ENCODE peak calls at places on chromosomes 12 and 14, in eight cellular contexts. One of them, this sample, is unnamed.

GRCh38 chr14:95183532-95184412 is 26.4 kb upstream of the DICER1 start:
- DNase-seq in stimulated activated CD4-positive, alpha-beta T cell treated with anti-CD3 and anti-CD28 coated beads, Interleukin-4, amount 100 ng/mL, for 48 hours: no peak
- DNase-seq in frontal cortex: no peak
- DNase-seq in stimulated activated CD8-positive, alpha-beta memory T cell treated with anti-CD3 and anti-CD28 coated beads, Interleukin-4, amount 100 ng/mL, for 1 hour: no peak
- DNase-seq in lower leg skin: no peak
- DNase-seq in effector CD4-positive, alpha-beta T cell: no peak
- DNase-seq in CD8-positive, alpha-beta T cell: no peak
- DNase-seq in NCI-H1930: no peak
- DNase-seq in this sample: no peak

GRCh38 chr12:62803756-62804155 is 131.2 kb downstream of the PPM1H start:
- DNase-seq in stimulated activated CD4-positive, alpha-beta T cell treated with anti-CD3 and anti-CD28 coated beads, Interleukin-4, amount 100 ng/mL, for 48 hours: no peak
- DNase-seq in frontal cortex: no peak
- DNase-seq in stimulated activated CD8-positive, alpha-beta memory T cell treated with anti-CD3 and anti-CD28 coated beads, Interleukin-4, amount 100 ng/mL, for 1 hour: no peak
- DNase-seq in lower leg skin: no peak
- DNase-seq in effector CD4-positive, alpha-beta T cell: no peak
- DNase-seq in CD8-positive, alpha-beta T cell: no peak
- DNase-seq in NCI-H1930: no peak
- DNase-seq in this sample: no peak

GRCh38 chr14:70188292-70188607 is 501 bp downstream of the SLC8A3 start:
- DNase-seq in stimulated activated CD4-positive, alpha-beta T cell treated with anti-CD3 and anti-CD28 coated beads, Interleukin-4, amount 100 ng/mL, for 48 hours: no peak
- DNase-seq in frontal cortex: peak
- DNase-seq in stimulated activated CD8-positive, alpha-beta memory T cell treated with anti-CD3 and anti-CD28 coated beads, Interleukin-4, amount 100 ng/mL, for 1 hour: no peak
- DNase-seq in lower leg skin: no peak
- DNase-seq in effector CD4-positive, alpha-beta T cell: no peak
- DNase-seq in CD8-positive, alpha-beta T cell: no peak
- DNase-seq in NCI-H1930: no peak
- DNase-seq in this sample: no peak

GRCh38 chr14:96362071-96362964 is 823 bp downstream of the ATG2B start:
- DNase-seq in stimulated activated CD4-positive, alpha-beta T cell treated with anti-CD3 and anti-CD28 coated beads, Interleukin-4, amount 100 ng/mL, for 48 hours: peak
- DNase-seq in frontal cortex: no peak
- DNase-seq in stimulated activated CD8-positive, alpha-beta memory T cell treated with anti-CD3 and anti-CD28 coated beads, Interleukin-4, amount 100 ng/mL, for 1 hour: peak
- DNase-seq in lower leg skin: no peak
- DNase-seq in effector CD4-positive, alpha-beta T cell: peak
- DNase-seq in CD8-positive, alpha-beta T cell: peak
- DNase-seq in NCI-H1930: no peak
- DNase-seq in this sample: peak

GRCh38 chr12:262817-263216 is at the start of gene SLC6A13:
- DNase-seq in stimulated activated CD4-positive, alpha-beta T cell treated with anti-CD3 and anti-CD28 coated beads, Interleukin-4, amount 100 ng/mL, for 48 hours: no peak
- DNase-seq in frontal cortex: no peak
- DNase-seq in stimulated activated CD8-positive, alpha-beta memory T cell treated with anti-CD3 and anti-CD28 coated beads, Interleukin-4, amount 100 ng/mL, for 1 hour: no peak
- DNase-seq in lower leg skin: no peak
- DNase-seq in effector CD4-positive, alpha-beta T cell: no peak
- DNase-seq in CD8-positive, alpha-beta T cell: no peak
- DNase-seq in NCI-H1930: no peak
- DNase-seq in this sample: no peak

GRCh38 chr14:73227812-73228781 is 9.2 kb upstream of the PAPLN start:
- DNase-seq in stimulated activated CD4-positive, alpha-beta T cell treated with anti-CD3 and anti-CD28 coated beads, Interleukin-4, amount 100 ng/mL, for 48 hours: no peak
- DNase-seq in frontal cortex: no peak
- DNase-seq in stimulated activated CD8-positive, alpha-beta memory T cell treated with anti-CD3 and anti-CD28 coated beads, Interleukin-4, amount 100 ng/mL, for 1 hour: no peak
- DNase-seq in lower leg skin: peak
- DNase-seq in effector CD4-positive, alpha-beta T cell: no peak
- DNase-seq in CD8-positive, alpha-beta T cell: no peak
- DNase-seq in NCI-H1930: no peak
- DNase-seq in this sample: no peak

GRCh38 chr12:117936722-117937484 is 31.9 kb downstream of the KSR2 start:
- DNase-seq in stimulated activated CD4-positive, alpha-beta T cell treated with anti-CD3 and anti-CD28 coated beads, Interleukin-4, amount 100 ng/mL, for 48 hours: no peak
- DNase-seq in frontal cortex: no peak
- DNase-seq in stimulated activated CD8-positive, alpha-beta memory T cell treated with anti-CD3 and anti-CD28 coated beads, Interleukin-4, amount 100 ng/mL, for 1 hour: no peak
- DNase-seq in lower leg skin: peak
- DNase-seq in effector CD4-positive, alpha-beta T cell: no peak
- DNase-seq in CD8-positive, alpha-beta T cell: no peak
- DNase-seq in NCI-H1930: no peak
- DNase-seq in this sample: no peak

GRCh38 chr14:86038401-86038985 is 508.5 kb downstream of the FLRT2 start:
- DNase-seq in stimulated activated CD4-positive, alpha-beta T cell treated with anti-CD3 and anti-CD28 coated beads, Interleukin-4, amount 100 ng/mL, for 48 hours: peak
- DNase-seq in frontal cortex: peak
- DNase-seq in stimulated activated CD8-positive, alpha-beta memory T cell treated with anti-CD3 and anti-CD28 coated beads, Interleukin-4, amount 100 ng/mL, for 1 hour: peak
- DNase-seq in lower leg skin: peak
- DNase-seq in effector CD4-positive, alpha-beta T cell: no peak
- DNase-seq in CD8-positive, alpha-beta T cell: peak
- DNase-seq in NCI-H1930: no peak
- DNase-seq in this sample: peak

GRCh38 chr12:46675736-46676135 is 150.1 kb downstream of the SLC38A4 start:
- DNase-seq in stimulated activated CD4-positive, alpha-beta T cell treated with anti-CD3 and anti-CD28 coated beads, Interleukin-4, amount 100 ng/mL, for 48 hours: no peak
- DNase-seq in frontal cortex: peak
- DNase-seq in stimulated activated CD8-positive, alpha-beta memory T cell treated with anti-CD3 and anti-CD28 coated beads, Interleukin-4, amount 100 ng/mL, for 1 hour: no peak
- DNase-seq in lower leg skin: peak
- DNase-seq in effector CD4-positive, alpha-beta T cell: no peak
- DNase-seq in CD8-positive, alpha-beta T cell: no peak
- DNase-seq in NCI-H1930: no peak
- DNase-seq in this sample: no peak

GRCh38 chr14:101187816-101188570 is 284.5 kb upstream of the RTL1 start:
- DNase-seq in stimulated activated CD4-positive, alpha-beta T cell treated with anti-CD3 and anti-CD28 coated beads, Interleukin-4, amount 100 ng/mL, for 48 hours: no peak
- DNase-seq in frontal cortex: no peak
- DNase-seq in stimulated activated CD8-positive, alpha-beta memory T cell treated with anti-CD3 and anti-CD28 coated beads, Interleukin-4, amount 100 ng/mL, for 1 hour: no peak
- DNase-seq in lower leg skin: peak
- DNase-seq in effector CD4-positive, alpha-beta T cell: no peak
- DNase-seq in CD8-positive, alpha-beta T cell: no peak
- DNase-seq in NCI-H1930: no peak
- DNase-seq in this sample: no peak

GRCh38 chr14:70955543-70956480 is 48.6 kb downstream of the PCNX1 start:
- DNase-seq in stimulated activated CD4-positive, alpha-beta T cell treated with anti-CD3 and anti-CD28 coated beads, Interleukin-4, amount 100 ng/mL, for 48 hours: no peak
- DNase-seq in frontal cortex: no peak
- DNase-seq in stimulated activated CD8-positive, alpha-beta memory T cell treated with anti-CD3 and anti-CD28 coated beads, Interleukin-4, amount 100 ng/mL, for 1 hour: peak
- DNase-seq in lower leg skin: no peak
- DNase-seq in effector CD4-positive, alpha-beta T cell: peak
- DNase-seq in CD8-positive, alpha-beta T cell: peak
- DNase-seq in NCI-H1930: no peak
- DNase-seq in this sample: no peak

GRCh38 chr14:32047791-32048190 is 29.3 kb upstream of the ARHGAP5 start:
- DNase-seq in stimulated activated CD4-positive, alpha-beta T cell treated with anti-CD3 and anti-CD28 coated beads, Interleukin-4, amount 100 ng/mL, for 48 hours: no peak
- DNase-seq in frontal cortex: no peak
- DNase-seq in stimulated activated CD8-positive, alpha-beta memory T cell treated with anti-CD3 and anti-CD28 coated beads, Interleukin-4, amount 100 ng/mL, for 1 hour: no peak
- DNase-seq in lower leg skin: no peak
- DNase-seq in effector CD4-positive, alpha-beta T cell: no peak
- DNase-seq in CD8-positive, alpha-beta T cell: no peak
- DNase-seq in NCI-H1930: no peak
- DNase-seq in this sample: no peak

GRCh38 chr14:103123128-103123633 is at the start of gene TNFAIP2:
- DNase-seq in stimulated activated CD4-positive, alpha-beta T cell treated with anti-CD3 and anti-CD28 coated beads, Interleukin-4, amount 100 ng/mL, for 48 hours: no peak
- DNase-seq in frontal cortex: no peak
- DNase-seq in stimulated activated CD8-positive, alpha-beta memory T cell treated with anti-CD3 and anti-CD28 coated beads, Interleukin-4, amount 100 ng/mL, for 1 hour: no peak
- DNase-seq in lower leg skin: peak
- DNase-seq in effector CD4-positive, alpha-beta T cell: no peak
- DNase-seq in CD8-positive, alpha-beta T cell: no peak
- DNase-seq in NCI-H1930: no peak
- DNase-seq in this sample: no peak

GRCh38 chr12:13099910-13100609 is 3.4 kb downstream of the GSG1 start:
- DNase-seq in stimulated activated CD4-positive, alpha-beta T cell treated with anti-CD3 and anti-CD28 coated beads, Interleukin-4, amount 100 ng/mL, for 48 hours: no peak
- DNase-seq in frontal cortex: no peak
- DNase-seq in stimulated activated CD8-positive, alpha-beta memory T cell treated with anti-CD3 and anti-CD28 coated beads, Interleukin-4, amount 100 ng/mL, for 1 hour: no peak
- DNase-seq in lower leg skin: no peak
- DNase-seq in effector CD4-positive, alpha-beta T cell: no peak
- DNase-seq in CD8-positive, alpha-beta T cell: no peak
- DNase-seq in NCI-H1930: no peak
- DNase-seq in this sample: no peak

GRCh38 chr12:119154435-119154818 is 24.3 kb upstream of the HSPB8 start:
- DNase-seq in stimulated activated CD4-positive, alpha-beta T cell treated with anti-CD3 and anti-CD28 coated beads, Interleukin-4, amount 100 ng/mL, for 48 hours: no peak
- DNase-seq in frontal cortex: no peak
- DNase-seq in stimulated activated CD8-positive, alpha-beta memory T cell treated with anti-CD3 and anti-CD28 coated beads, Interleukin-4, amount 100 ng/mL, for 1 hour: no peak
- DNase-seq in lower leg skin: no peak
- DNase-seq in effector CD4-positive, alpha-beta T cell: no peak
- DNase-seq in CD8-positive, alpha-beta T cell: no peak
- DNase-seq in NCI-H1930: no peak
- DNase-seq in this sample: no peak

GRCh38 chr12:726281-727140 is 25.9 kb upstream of the WNK1 start:
- DNase-seq in stimulated activated CD4-positive, alpha-beta T cell treated with anti-CD3 and anti-CD28 coated beads, Interleukin-4, amount 100 ng/mL, for 48 hours: no peak
- DNase-seq in frontal cortex: no peak
- DNase-seq in stimulated activated CD8-positive, alpha-beta memory T cell treated with anti-CD3 and anti-CD28 coated beads, Interleukin-4, amount 100 ng/mL, for 1 hour: no peak
- DNase-seq in lower leg skin: no peak
- DNase-seq in effector CD4-positive, alpha-beta T cell: no peak
- DNase-seq in CD8-positive, alpha-beta T cell: peak
- DNase-seq in NCI-H1930: no peak
- DNase-seq in this sample: no peak

GRCh38 chr14:92973798-92974372 is 50.9 kb downstream of the CHGA start:
- DNase-seq in stimulated activated CD4-positive, alpha-beta T cell treated with anti-CD3 and anti-CD28 coated beads, Interleukin-4, amount 100 ng/mL, for 48 hours: no peak
- DNase-seq in frontal cortex: no peak
- DNase-seq in stimulated activated CD8-positive, alpha-beta memory T cell treated with anti-CD3 and anti-CD28 coated beads, Interleukin-4, amount 100 ng/mL, for 1 hour: no peak
- DNase-seq in lower leg skin: no peak
- DNase-seq in effector CD4-positive, alpha-beta T cell: no peak
- DNase-seq in CD8-positive, alpha-beta T cell: no peak
- DNase-seq in NCI-H1930: no peak
- DNase-seq in this sample: no peak

GRCh38 chr12:630656-631632 is 32.3 kb downstream of the NINJ2 start:
- DNase-seq in stimulated activated CD4-positive, alpha-beta T cell treated with anti-CD3 and anti-CD28 coated beads, Interleukin-4, amount 100 ng/mL, for 48 hours: peak
- DNase-seq in frontal cortex: no peak
- DNase-seq in stimulated activated CD8-positive, alpha-beta memory T cell treated with anti-CD3 and anti-CD28 coated beads, Interleukin-4, amount 100 ng/mL, for 1 hour: peak
- DNase-seq in lower leg skin: peak
- DNase-seq in effector CD4-positive, alpha-beta T cell: peak
- DNase-seq in CD8-positive, alpha-beta T cell: peak
- DNase-seq in NCI-H1930: no peak
- DNase-seq in this sample: peak

This sample was measured in T-helper 2 cell.